ENCODE peak calls at places on chromosomes 5 and 9, in four cellular contexts. E, C, F and L are unnamed samples.

GRCh38 chr9:115524467-115525059 is 406.6 kb upstream of the TNC start:
- DNase-seq in E (peak), C (peak), F (no peak), L (peak)

GRCh38 chr5:127092690-127093089 is 19.4 kb upstream of the C5orf63 start:
- DNase-seq in E (no peak), C (peak), F (no peak), L (peak)

GRCh38 chr5:180649297-180650039 is at the start of gene FLT4:
- DNase-seq in E (no peak), C (no peak), F (no peak), L (no peak)

GRCh38 chr9:36213989-36214388 is 23.3 kb downstream of the CLTA start:
- DNase-seq in E (no peak), C (no peak), F (no peak), L (no peak)

GRCh38 chr5:122699226-122699625 is 75.7 kb upstream of the SNX2 start:
- DNase-seq in E (no peak), C (no peak), F (no peak), L (no peak)

GRCh38 chr5:124102491-124102890 is 590.5 kb downstream of the CSNK1G3 start:
- DNase-seq in E (no peak), C (peak), F (no peak), L (peak)

GRCh38 chr5:52767217-52767743 is 20.4 kb upstream of the ITGA1 start:
- DNase-seq in E (no peak), C (no peak), F (no peak), L (no peak)

GRCh38 chr5:96133337-96134094 is 171.9 kb upstream of the ELL2 start:
- DNase-seq in E (no peak), C (no peak), F (no peak), L (no peak)

GRCh38 chr9:115362101-115362500 is 244.1 kb upstream of the TNC start:
- DNase-seq in E (no peak), C (peak), F (no peak), L (no peak)

GRCh38 chr5:93649234-93649900 is 66.3 kb downstream of the NR2F1 start:
- DNase-seq in E (no peak), C (no peak), F (no peak), L (no peak)

GRCh38 chr5:168743617-168744016 is 164.4 kb upstream of the PANK3 start:
- DNase-seq in E (no peak), C (no peak), F (no peak), L (no peak)

GRCh38 chr9:36874921-36875320 is 159.1 kb downstream of the PAX5 start:
- DNase-seq in E (no peak), C (no peak), F (no peak), L (peak)

GRCh38 chr9:17291766-17292165 is 156.9 kb downstream of the CNTLN start:
- DNase-seq in E (no peak), C (no peak), F (no peak), L (peak)

GRCh38 chr9:104280711-104281110 is 186.6 kb downstream of the SMC2 start:
- DNase-seq in E (no peak), C (no peak), F (no peak), L (no peak)

GRCh38 chr5:73564644-73565165 is 734 bp downstream of the ANKRA2 start:
- DNase-seq in E (peak), C (peak), F (no peak), L (no peak)

GRCh38 chr5:42985129-42986037 is 54.7 kb downstream of the ANXA2R start:
- DNase-seq in E (no peak), C (peak), F (no peak), L (peak)

GRCh38 chr5:140295414-140295813 is 7.5 kb downstream of the PFDN1 start:
- DNase-seq in E (no peak), C (peak), F (no peak), L (peak)

GRCh38 chr9:16213781-16214515 is 656.5 kb downstream of the BNC2 start:
- DNase-seq in E (no peak), C (peak), F (no peak), L (peak)

GRCh38 chr5:180233729-180234128 is 24.7 kb upstream of the RASGEF1C start:
- DNase-seq in E (no peak), C (no peak), F (no peak), L (no peak)

GRCh38 chr9:69945671-69946141 is 97.9 kb upstream of the MAMDC2 start:
- DNase-seq in E (no peak), C (peak), F (no peak), L (peak)

GRCh38 chr9:10007356-10007755 is 605.4 kb downstream of the PTPRD start:
- DNase-seq in E (no peak), C (no peak), F (no peak), L (no peak)

GRCh38 chr5:149283611-149284480 is 12.2 kb downstream of the AFAP1L1 start:
- DNase-seq in E (peak), C (peak), F (no peak), L (no peak)

GRCh38 chr5:177343777-177344176 is 7.7 kb downstream of the LMAN2 start:
- DNase-seq in E (no peak), C (no peak), F (no peak), L (no peak)

GRCh38 chr9:98099346-98099745 is 19.7 kb downstream of the TRIM14 start:
- DNase-seq in E (no peak), C (no peak), F (no peak), L (no peak)

GRCh38 chr5:54895816-54896341 is 89.5 kb downstream of the ESM1 start:
- DNase-seq in E (peak), C (peak), F (no peak), L (peak)

GRCh38 chr5:151454166-151454565 is 6.8 kb downstream of the SLC36A1 start:
- DNase-seq in E (peak), C (no peak), F (no peak), L (no peak)